ENCODE peak calls at places on chromosome 14, in ten cellular contexts. H is stimulated activated CD4-positive, alpha-beta T cell treated with anti-CD3 and anti-CD28 coated beads, Interleukin-12 subunit alpha, Interleukin-12 subunit beta, amount 100 ng/mL, for 48 hours; Q is retina; U is IMR-90; F is progenitor cell of endocrine pancreas; Y is upper lobe of right lung; B is NCI-H82; M is CD8-positive, alpha-beta T cell; R is GM20000; Z is T47D. L is an unnamed sample.

GRCh38 chr14:71473843-71474242 is 458.4 kb upstream of the RGS6 start:
- DNase-seq in H (no peak), Q (no peak), U (no peak), F (no peak), Y (no peak), B (no peak), M (no peak), R (no peak), Z (no peak), L (no peak)

GRCh38 chr14:60226296-60226695 is 22.7 kb upstream of the PPM1A start:
- DNase-seq in H (no peak), Q (no peak), U (no peak), F (no peak), Y (no peak), B (no peak), M (no peak), R (no peak), Z (no peak), L (no peak)

GRCh38 chr14:36226164-36226563 is 49.6 kb upstream of the PTCSC3 start:
- DNase-seq in H (no peak), Q (no peak), U (peak; percentile 25), F (no peak), Y (no peak), B (no peak), M (no peak), R (no peak), Z (no peak), L (no peak)

GRCh38 chr14:101294136-101294535 is 267.2 kb upstream of the DIO3 start:
- DNase-seq in H (no peak), Q (no peak), U (no peak), F (no peak), Y (no peak), B (no peak), M (no peak), R (no peak), Z (no peak), L (no peak)

GRCh38 chr14:32224731-32225377 is 21.8 kb upstream of the RNU6-8 start:
- DNase-seq in H (no peak), Q (peak; percentile 38), U (peak; percentile 54), F (no peak), Y (no peak), B (peak; percentile 98), M (no peak), R (no peak), Z (peak; percentile 41), L (peak; percentile 65)

GRCh38 chr14:56127156-56127555 is 8.9 kb downstream of the PELI2 start:
- DNase-seq in H (no peak), Q (no peak), U (no peak), F (no peak), Y (no peak), B (peak; percentile 96), M (no peak), R (no peak), Z (no peak), L (no peak)

GRCh38 chr14:33679461-33680225 is 271.2 kb downstream of the EGLN3 start:
- DNase-seq in H (no peak), Q (no peak), U (peak; percentile 13), F (no peak), Y (no peak), B (no peak), M (no peak), R (no peak), Z (no peak), L (peak; percentile 91)

GRCh38 chr14:67510836-67511235 is 22.3 kb upstream of the PLEKHH1 start:
- DNase-seq in H (no peak), Q (no peak), U (no peak), F (no peak), Y (no peak), B (no peak), M (no peak), R (no peak), Z (no peak), L (peak; percentile 33)

GRCh38 chr14:73780896-73781295 is 66.7 kb upstream of the PNMA1 start:
- DNase-seq in H (no peak), Q (no peak), U (no peak), F (no peak), Y (no peak), B (peak; percentile 94), M (no peak), R (no peak), Z (no peak), L (no peak)

GRCh38 chr14:33959692-33960151 is 8.8 kb upstream of the EGLN3 start:
- DNase-seq in H (no peak), Q (no peak), U (no peak), F (no peak), Y (no peak), B (peak; percentile 48), M (no peak), R (no peak), Z (no peak), L (no peak)

GRCh38 chr14:74302160-74302628 is 540 bp downstream of the ABCD4 start:
- DNase-seq in H (no peak), Q (peak; percentile 66), U (peak; percentile 56), F (no peak), Y (no peak), B (peak; percentile 58), M (no peak), R (peak; percentile 73), Z (peak; percentile 71), L (peak; percentile 59)

GRCh38 chr14:21866479-21866878 is 192.9 kb upstream of the OR4E1 start:
- DNase-seq in H (no peak), Q (no peak), U (no peak), F (no peak), Y (no peak), B (no peak), M (no peak), R (no peak), Z (no peak), L (no peak)

GRCh38 chr14:78593949-78594348 is 423.8 kb downstream of the NRXN3 start:
- DNase-seq in H (no peak), Q (no peak), U (no peak), F (no peak), Y (no peak), B (no peak), M (no peak), R (no peak), Z (no peak), L (no peak)

GRCh38 chr14:57486767-57487379 is 6.8 kb downstream of the CCDC198 start:
- DNase-seq in H (no peak), Q (peak; percentile 38), U (peak; percentile 41), F (no peak), Y (no peak), B (peak; percentile 97), M (no peak), R (peak; percentile 22), Z (peak; percentile 76), L (peak; percentile 51)

GRCh38 chr14:57435923-57436322 is 45.5 kb downstream of the NAA30 start:
- DNase-seq in H (no peak), Q (no peak), U (no peak), F (no peak), Y (no peak), B (no peak), M (no peak), R (no peak), Z (no peak), L (no peak)

GRCh38 chr14:90458536-90458935 is 61.7 kb downstream of the CALM1 start:
- DNase-seq in H (no peak), Q (no peak), U (no peak), F (no peak), Y (no peak), B (no peak), M (no peak), R (no peak), Z (no peak), L (no peak)

GRCh38 chr14:20934148-20934762 is 21.0 kb upstream of the RNASE2 start:
- DNase-seq in H (peak; percentile 5), Q (peak; percentile 15), U (no peak), F (peak; percentile 47), Y (peak; percentile 70), B (peak; percentile 50), M (no peak), R (peak; percentile 21), Z (no peak), L (peak; percentile 16)

GRCh38 chr14:23727566-23728335 is 91.6 kb downstream of the DHRS2 start:
- DNase-seq in H (no peak), Q (peak; percentile 36), U (peak; percentile 26), F (no peak), Y (no peak), B (peak; percentile 64), M (no peak), R (peak; percentile 59), Z (peak; percentile 41), L (peak; percentile 75)

GRCh38 chr14:48035836-48036235 is 360.4 kb upstream of the MDGA2 start:
- DNase-seq in H (no peak), Q (no peak), U (no peak), F (no peak), Y (peak; percentile 77), B (peak; percentile 89), M (no peak), R (no peak), Z (peak; percentile 17), L (no peak)

GRCh38 chr14:100819453-100819828 is 6.5 kb upstream of the MEG3 start:
- DNase-seq in H (no peak), Q (no peak), U (no peak), F (no peak), Y (no peak), B (no peak), M (no peak), R (no peak), Z (no peak), L (no peak)

GRCh38 chr14:77372304-77372841 is 4.5 kb downstream of the TMED8 start:
- DNase-seq in H (no peak), Q (peak; percentile 54), U (peak; percentile 88), F (no peak), Y (no peak), B (peak; percentile 20), M (no peak), R (peak; percentile 69), Z (no peak), L (peak; percentile 23)

GRCh38 chr14:99231181-99231849 is 40.7 kb downstream of the BCL11B start:
- DNase-seq in H (no peak), Q (peak; percentile 55), U (no peak), F (no peak), Y (no peak), B (peak; percentile 54), M (no peak), R (no peak), Z (no peak), L (no peak)

GRCh38 chr14:25400607-25401206 is 350.8 kb upstream of the STXBP6 start:
- DNase-seq in H (no peak), Q (peak; percentile 69), U (peak; percentile 29), F (no peak), Y (no peak), B (peak; percentile 87), M (no peak), R (no peak), Z (peak; percentile 62), L (peak; percentile 31)

GRCh38 chr14:64788706-64789105 is 84.5 kb downstream of the PLEKHG3 start:
- DNase-seq in H (no peak), Q (no peak), U (peak; percentile 94), F (no peak), Y (no peak), B (no peak), M (no peak), R (no peak), Z (no peak), L (peak; percentile 97)

GRCh38 chr14:100325231-100325632 is 2.1 kb downstream of the SLC25A47 start:
- DNase-seq in H (no peak), Q (no peak), U (no peak), F (no peak), Y (no peak), B (no peak), M (no peak), R (no peak), Z (no peak), L (no peak)

GRCh38 chr14:79279645-79280399 is 931.5 kb downstream of the DIO2 start:
- DNase-seq in H (no peak), Q (peak; percentile 72), U (peak; percentile 10), F (no peak), Y (peak; percentile 68), B (no peak), M (no peak), R (no peak), Z (no peak), L (peak; percentile 32)

GRCh38 chr14:22088614-22089359 is 415.2 kb upstream of the OR4E1 start:
- DNase-seq in H (no peak), Q (no peak), U (peak; percentile 27), F (no peak), Y (no peak), B (no peak), M (no peak), R (no peak), Z (no peak), L (no peak)

GRCh38 chr14:102848830-102849521 is 71.7 kb downstream of the TRAF3 start:
- DNase-seq in H (no peak), Q (no peak), U (no peak), F (no peak), Y (no peak), B (peak; percentile 70), M (no peak), R (no peak), Z (no peak), L (peak; percentile 68)

L was measured in EH.